ENCODE peak calls at places on chromosomes 4 and X, in seven cellular contexts. H is SK-N-SH, K is HCT116, A is K562, M is HepG2, E is H1, Z is GM12878. C is an unnamed sample.

GRCh38 chrX:30904632-30905031 is 15.6 kb upstream of the TAB3 start:
- DNase-seq in H (no peak), K (no peak), A (no peak), M (no peak), E (no peak), Z (no peak), C (no peak)

GRCh38 chrX:135977611-135978010 is 3.8 kb upstream of the MMGT1 start:
- DNase-seq in H (no peak), K (no peak), A (no peak), M (no peak), E (no peak), Z (no peak), C (peak; percentile 13)

GRCh38 chr4:165489786-165490185 is 111.0 kb downstream of the CPE start:
- DNase-seq in H (no peak), K (no peak), A (no peak), M (no peak), E (no peak), Z (no peak), C (no peak)

GRCh38 chr4:86453044-86453501 is 93.2 kb upstream of the MAPK10 start:
- DNase-seq in H (no peak), K (no peak), A (no peak), M (no peak), E (no peak), Z (no peak), C (peak; percentile 63)

GRCh38 chr4:37882665-37883296 is 8.1 kb upstream of the TBC1D1 start:
- DNase-seq in H (no peak), K (no peak), A (no peak), M (no peak), E (no peak), Z (no peak), C (no peak)

GRCh38 chr4:42104521-42104920 is 47.9 kb downstream of the BEND4 start:
- DNase-seq in H (no peak), K (no peak), A (no peak), M (no peak), E (no peak), Z (no peak), C (no peak)

GRCh38 chr4:165336743-165337142 is 9.3 kb downstream of the MSMO1 start:
- DNase-seq in H (no peak), K (no peak), A (no peak), M (no peak), E (no peak), Z (no peak), C (no peak)

GRCh38 chr4:164383187-164384181 is 370.4 kb upstream of the SMIM31 start:
- DNase-seq in H (peak; percentile 16), K (no peak), A (no peak), M (no peak), E (peak; percentile 79), Z (no peak), C (no peak)

GRCh38 chrX:3144651-3145050 is 103.4 kb downstream of the ARSF start:
- DNase-seq in H (no peak), K (no peak), A (no peak), M (no peak), E (no peak), Z (no peak), C (no peak)

GRCh38 chr4:137274404-137274803 is 257.9 kb downstream of the PCDH18 start:
- DNase-seq in H (no peak), K (no peak), A (no peak), M (no peak), E (no peak), Z (no peak), C (no peak)

GRCh38 chr4:150381026-150381425 is 200.9 kb upstream of the MAB21L2 start:
- DNase-seq in H (no peak), K (no peak), A (no peak), M (no peak), E (no peak), Z (no peak), C (no peak)
- TF ChIP-seq JUND in H (no peak), K (no peak), A (no peak), M (no peak), E (no peak), Z (no peak), C (no peak)

GRCh38 chr4:71816676-71817303 is 32.9 kb upstream of the GC start:
- DNase-seq in H (no peak), K (no peak), A (no peak), M (no peak), E (no peak), Z (no peak), C (no peak)

GRCh38 chr4:71814433-71814832 is 30.6 kb upstream of the GC start:
- DNase-seq in H (no peak), K (no peak), A (no peak), M (no peak), E (peak; percentile 67), Z (no peak), C (peak; percentile 10)
- TF ChIP-seq JUND in H (no peak), K (no peak), A (no peak), M (no peak), E (no peak), Z (no peak), C (no peak)

GRCh38 chr4:306551-306961 is 1.3 kb upstream of the ZNF732 start:
- DNase-seq in H (no peak), K (no peak), A (no peak), M (no peak), E (no peak), Z (peak; percentile 73), C (no peak)
- TF ChIP-seq JUND in H (no peak), K (no peak), A (no peak), M (no peak), E (no peak), Z (no peak), C (no peak)

DNA sequence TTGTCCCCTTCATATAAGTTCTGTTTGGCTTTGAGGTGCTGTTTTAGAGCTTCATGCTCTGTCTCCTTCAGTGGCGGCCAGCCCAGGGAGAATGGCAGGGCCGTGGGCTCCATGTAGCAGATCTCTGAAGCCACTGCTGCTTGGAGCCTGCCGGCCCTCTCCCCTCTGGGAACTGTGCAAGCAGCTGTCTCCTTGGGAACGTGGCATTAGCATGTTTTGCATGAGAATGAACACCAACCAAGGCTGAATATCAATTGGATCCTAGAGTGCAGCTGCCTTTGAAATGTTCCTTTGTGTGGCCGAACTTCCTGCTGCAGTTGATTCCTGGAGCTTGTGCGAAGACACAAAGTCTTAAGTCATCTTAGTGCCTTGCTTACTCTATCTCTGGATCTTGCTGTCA is 39.1 kb upstream of the CLDN34 start:
- DNase-seq in H (no peak), K (no peak), A (no peak), M (no peak), E (peak; percentile 57), Z (no peak), C (no peak)
- TF ChIP-seq JUND in H (no peak), K (no peak), A (no peak), M (no peak), E (no peak), Z (no peak), C (no peak)

GRCh38 chrX:130173190-130173895 is 1.6 kb downstream of the RAB33A start:
- DNase-seq in H (no peak), K (no peak), A (peak; percentile 50), M (no peak), E (no peak), Z (peak; percentile 56), C (no peak)
- TF ChIP-seq JUND in H (no peak), K (no peak), A (peak; percentile 72), M (no peak), E (no peak), Z (no peak), C (no peak)

GRCh38 chr4:87843936-87844335 is 11.2 kb downstream of the MEPE start:
- DNase-seq in H (no peak), K (no peak), A (no peak), M (no peak), E (no peak), Z (no peak), C (no peak)
- TF ChIP-seq JUND in H (no peak), K (no peak), A (no peak), M (no peak), E (no peak), Z (no peak), C (no peak)

GRCh38 chr4:153176938-153177337 is 27.3 kb upstream of the TRIM2 start:
- DNase-seq in H (no peak), K (no peak), A (no peak), M (no peak), E (no peak), Z (no peak), C (no peak)

GRCh38 chr4:153179100-153179499 is 25.1 kb upstream of the TRIM2 start:
- DNase-seq in H (no peak), K (no peak), A (no peak), M (no peak), E (no peak), Z (no peak), C (no peak)

GRCh38 chr4:153185453-153185852 is 18.8 kb upstream of the TRIM2 start:
- DNase-seq in H (no peak), K (no peak), A (no peak), M (no peak), E (no peak), Z (no peak), C (no peak)

GRCh38 chr4:153177841-153178240 is 26.4 kb upstream of the TRIM2 start:
- DNase-seq in H (no peak), K (no peak), A (no peak), M (no peak), E (no peak), Z (no peak), C (no peak)

GRCh38 chr4:153181293-153182080 is 22.8 kb upstream of the TRIM2 start:
- DNase-seq in H (no peak), K (no peak), A (no peak), M (no peak), E (no peak), Z (no peak), C (no peak)
- TF ChIP-seq JUND in H (no peak), K (no peak), A (no peak), M (no peak), E (no peak), Z (no peak), C (no peak)

DNA sequence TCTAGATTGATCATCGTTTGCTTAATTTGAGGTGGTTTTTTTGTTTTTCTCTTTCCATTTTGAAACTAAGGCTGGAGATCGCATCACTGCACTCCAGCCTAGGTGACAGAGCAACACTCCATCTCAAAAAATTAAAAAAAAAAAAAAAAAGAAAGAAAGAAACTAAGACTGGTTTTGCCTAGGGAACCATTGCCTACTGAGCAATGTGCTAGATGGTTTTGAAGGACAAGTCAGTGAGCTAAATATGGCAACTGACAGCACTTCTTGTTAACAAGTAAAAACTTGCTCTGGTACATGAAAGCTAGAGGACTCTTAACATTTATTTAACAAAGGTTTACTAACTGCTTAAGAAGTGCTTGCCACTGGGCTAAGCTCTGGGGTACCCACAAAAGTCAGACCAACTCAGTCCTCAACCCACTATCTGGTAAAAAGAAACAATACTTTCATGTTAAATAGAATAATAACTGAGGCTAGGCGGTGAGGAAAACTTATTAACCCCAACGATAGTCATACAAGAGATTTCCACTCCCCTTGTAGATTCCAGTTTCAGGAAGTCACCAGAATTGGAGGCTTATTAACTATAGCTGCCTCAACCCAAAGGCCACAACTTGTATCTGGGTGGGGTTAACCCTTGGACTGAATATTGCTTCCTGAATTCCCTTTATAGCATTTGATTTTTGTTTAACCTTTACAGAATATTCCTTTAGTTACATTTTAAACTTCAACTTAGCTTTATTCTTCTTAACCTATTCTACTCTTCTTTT is 111.6 kb downstream of the FRYL start:
- DNase-seq in H (no peak), K (no peak), A (no peak), M (no peak), E (no peak), Z (no peak), C (no peak)
- TF ChIP-seq JUND in H (no peak), K (no peak), A (no peak), M (no peak), E (no peak), Z (no peak), C (no peak)

C was measured in T47D.